ENCODE peak calls at places on chromosomes 2 and 18, in seven cellular contexts. V is A549, A is HepG2, S is SK-N-SH, R is K562, D is GM12878, Y is HCT116. I is an unnamed sample.
A peak's percentile ranks its signal among the peaks of the same experiment; 100 is the strongest.

GRCh38 chr2:59399126-59399525 is 1154.3 kb downstream of the BCL11A start:
- DNase-seq in V (no peak), R (no peak), Y (no peak), S (no peak), D (no peak), A (no peak), I (no peak)

GRCh38 chr2:232927041-232927792 is 57.2 kb downstream of the SNORC start:
- DNase-seq in D (no peak), A (no peak), S (peak; percentile 55), R (no peak), Y (no peak), V (peak; percentile 51), I (no peak)

GRCh38 chr18:63320690-63321265 is 1.2 kb upstream of the BCL2 start:
- DNase-seq in S (peak; percentile 58), Y (no peak), R (peak; percentile 38), V (no peak), A (peak; percentile 15), D (no peak), I (no peak)

GRCh38 chr2:207240649-207241048 is 74.9 kb upstream of the KLF7 start:
- DNase-seq in V (no peak), Y (no peak), A (no peak), S (no peak), R (no peak), D (no peak), I (no peak)

GRCh38 chr2:139721454-139721995 is 941.3 kb upstream of the NXPH2 start:
- DNase-seq in D (no peak), R (no peak), S (no peak), Y (no peak), V (no peak), A (no peak), I (no peak)

GRCh38 chr2:49583010-49583409 is 428.7 kb upstream of the FSHR start:
- DNase-seq in D (no peak), R (no peak), V (no peak), Y (no peak), S (no peak), A (no peak), I (no peak)

GRCh38 chr18:40258298-40258697 is 1696.7 kb upstream of the PIK3C3 start:
- DNase-seq in D (no peak), S (no peak), Y (no peak), V (no peak), R (no peak), A (no peak), I (no peak)

GRCh38 chr2:159030674-159031380 is 62.4 kb downstream of the TANC1 start:
- DNase-seq in A (peak; percentile 10), V (peak; percentile 21), R (peak; percentile 75), D (no peak), S (peak; percentile 59), Y (peak; percentile 23), I (no peak)

GRCh38 chr2:97354576-97354975 is 235.1 kb downstream of the ANKRD36B start:
- DNase-seq in D (no peak), Y (no peak), A (no peak), R (no peak), V (no peak), S (no peak), I (no peak)

GRCh38 chr2:143139835-143140393 is 10.7 kb downstream of the ARHGAP15 start:
- DNase-seq in V (no peak), A (no peak), D (no peak), S (no peak), Y (no peak), R (no peak), I (no peak)

GRCh38 chr2:64988420-64989125 is 626 bp upstream of the SLC1A4 start:
- DNase-seq in V (peak; percentile 90), A (peak; percentile 75), R (peak; percentile 90), D (no peak), S (peak; percentile 90), Y (peak; percentile 19), I (no peak)

GRCh38 chr2:29070542-29070941 is 3.8 kb downstream of the PCARE start:
- DNase-seq in S (no peak), R (no peak), D (no peak), A (no peak), V (no peak), Y (no peak), I (no peak)

GRCh38 chr2:112187805-112188596 is 49.8 kb downstream of the FBLN7 start:
- DNase-seq in D (no peak), V (no peak), S (no peak), Y (peak; percentile 13), A (no peak), R (peak; percentile 84), I (no peak)

GRCh38 chr2:39948016-39948719 is 169.1 kb upstream of the THUMPD2 start:
- DNase-seq in S (no peak), A (no peak), R (no peak), Y (no peak), V (no peak), D (no peak), I (no peak)

GRCh38 chr2:150812664-150813408 is 325.4 kb upstream of the RND3 start:
- DNase-seq in Y (no peak), A (no peak), R (no peak), S (peak; percentile 17), D (no peak), V (no peak), I (no peak)

DNA sequence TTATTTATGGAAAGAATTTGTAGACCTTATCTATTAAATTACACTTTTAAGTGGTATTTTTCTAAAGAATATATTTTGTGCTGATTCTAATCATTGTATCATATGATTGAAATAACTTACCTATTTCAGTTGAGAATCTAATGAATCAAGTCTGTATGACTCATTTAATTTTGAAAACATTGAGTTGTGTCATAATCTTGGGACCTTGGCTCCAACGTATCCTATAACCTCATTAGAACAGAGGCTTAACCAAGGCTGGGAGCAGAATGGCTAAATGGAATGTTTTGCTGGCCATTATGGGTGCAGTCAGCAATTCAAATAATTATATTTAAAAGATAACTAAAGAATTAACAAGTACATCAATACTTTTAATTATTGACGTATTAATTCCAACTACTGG is 19.6 kb upstream of the GULP1 start:
- DNase-seq in A (no peak), Y (no peak), V (no peak), R (no peak), D (no peak), S (no peak), I (no peak)
- TF ChIP-seq REST in A (no peak), Y (no peak), V (no peak), R (no peak), D (no peak), S (no peak), I (no peak)

GRCh38 chr2:240528406-240529040 is 29.3 kb downstream of the ANKMY1 start:
- DNase-seq in D (no peak), V (no peak), R (no peak), Y (no peak), A (no peak), S (no peak), I (no peak)
- H3K9me3 ChIP-seq in D (peaks cover 24% of the 10 kb centered on the region), V (peaks cover 60% of the 10 kb centered on the region), R (peaks cover 18% of the 10 kb centered on the region), Y (peaks cover 31% of the 10 kb centered on the region), A (peaks cover 36% of the 10 kb centered on the region), S (peaks cover 24% of the 10 kb centered on the region), I (peaks cover 30% of the 10 kb centered on the region)

DNA sequence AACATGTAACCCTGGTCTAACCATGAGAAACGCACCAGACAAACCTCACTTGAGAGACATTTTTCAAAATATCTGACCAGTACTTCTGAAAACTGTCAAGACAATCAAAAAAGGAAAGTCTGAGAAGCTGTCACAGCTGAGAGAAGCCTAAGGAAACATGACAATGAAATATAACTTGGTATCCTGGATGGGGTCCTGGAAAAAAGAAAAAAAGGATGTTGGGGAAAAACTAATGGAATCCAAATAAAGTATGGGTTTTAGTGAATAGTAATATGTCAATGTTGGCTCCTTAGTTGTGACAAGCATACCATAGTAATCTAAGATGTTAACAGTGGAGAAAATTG is 9.3 kb upstream of the TXNDC2 start:
- DNase-seq in Y (no peak), V (no peak), A (no peak), S (no peak), D (no peak), R (no peak), I (no peak)
- H3K27ac ChIP-seq in Y (peak overlapping the region; percentile 62), V (peak overlapping the region; percentile 90), A (no peak overlapping the region), S (peak overlapping the region; percentile 90), D (no peak overlapping the region), R (peak overlapping the region; percentile 97), I (peak overlapping the region; percentile 81)

GRCh38 chr18:21141678-21142422 is 30.2 kb upstream of the ROCK1 start:
- DNase-seq in D (no peak), S (no peak), A (no peak), Y (no peak), V (no peak), R (no peak), I (no peak)
- TF ChIP-seq REST in D (no peak), S (no peak), A (no peak), Y (no peak), V (no peak), R (no peak), I (no peak)

GRCh38 chr18:38481576-38481975 is 916.0 kb upstream of the CELF4 start:
- DNase-seq in D (no peak), A (no peak), Y (no peak), V (no peak), R (no peak), S (no peak), I (no peak)

GRCh38 chr18:38483326-38483725 is 917.7 kb upstream of the CELF4 start:
- DNase-seq in R (no peak), D (no peak), A (no peak), V (no peak), S (peak; percentile 5), Y (no peak), I (no peak)

GRCh38 chr18:38491195-38491594 is 925.6 kb upstream of the CELF4 start:
- DNase-seq in A (no peak), D (no peak), V (no peak), S (no peak), Y (no peak), R (no peak), I (no peak)

GRCh38 chr18:38487521-38487920 is 921.9 kb upstream of the CELF4 start:
- DNase-seq in D (no peak), Y (no peak), R (no peak), V (no peak), A (no peak), S (no peak), I (no peak)
- H3K9me3 ChIP-seq in D (no peaks in the 10 kb centered on the region), Y (no peaks in the 10 kb centered on the region), R (no peaks in the 10 kb centered on the region), V (no peaks in the 10 kb centered on the region), A (no peaks in the 10 kb centered on the region), S (peaks cover 3% of the 10 kb centered on the region), I (no peaks in the 10 kb centered on the region)

GRCh38 chr2:200509227-200509607 is 651 bp downstream of the KCTD18 start:
- DNase-seq in D (no peak), R (peak; percentile 21), Y (no peak), A (no peak), S (peak; percentile 51), V (peak; percentile 38), I (no peak)
- H3K27ac ChIP-seq in D (peak overlapping the region; percentile 80), R (peak overlapping the region; percentile 80), Y (peak overlapping the region; percentile 69), A (peak overlapping the region; percentile 69), S (peak overlapping the region; percentile 49), V (peak overlapping the region; percentile 99), I (peak overlapping the region; percentile 95)

DNA sequence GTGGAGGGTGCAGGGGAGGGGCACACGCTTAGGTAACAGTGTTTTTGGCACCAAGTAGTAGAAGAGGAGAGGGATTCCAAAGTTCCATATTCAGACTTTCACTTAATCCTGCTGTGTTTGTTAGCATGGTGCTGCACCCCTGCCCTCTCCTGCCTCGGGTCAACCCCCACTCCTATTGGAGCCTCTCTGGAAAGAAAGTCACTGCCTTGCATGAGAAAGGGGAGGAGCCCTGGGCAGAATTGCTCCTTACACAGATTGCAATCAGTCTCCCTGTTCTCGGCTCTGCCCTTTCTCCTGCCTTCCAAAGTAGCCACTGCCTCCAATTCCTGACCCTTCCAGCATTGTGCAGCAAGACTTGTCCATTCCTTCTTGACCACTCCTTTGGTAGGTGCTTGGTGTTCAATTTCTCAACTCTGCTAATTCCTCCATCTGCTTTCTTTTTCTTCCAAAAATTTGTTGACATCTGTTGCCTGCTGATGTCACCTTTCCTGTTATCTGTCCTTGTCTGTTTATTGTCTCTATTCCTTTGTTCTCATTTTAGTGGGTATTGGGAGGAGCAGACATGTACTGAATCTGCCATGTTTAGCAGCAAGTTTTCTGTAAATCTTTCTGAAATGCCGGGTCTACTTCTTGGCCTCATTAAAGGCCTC is 225.4 kb downstream of the LOXHD1 start:
- DNase-seq in R (no peak), A (no peak), D (no peak), Y (no peak), S (peak; percentile 60), V (no peak), I (no peak)
- TF ChIP-seq REST in R (no peak), A (no peak), D (no peak), Y (no peak), S (no peak), V (no peak), I (no peak)